ENCODE peak calls at places on chromosome 17, in nine cellular contexts. One of them, this sample, is unnamed.

GRCh38 chr17:8362651-8363332 is 13.7 kb downstream of the KRABD2 start:
- DNase-seq in activated CD4-positive, alpha-beta T cell treated with anti-CD3 and anti-CD28 coated beads, Interleukin-2, amount 50 U/mL, for 24 hours: no peak
- DNase-seq in HFFc6: peak
- DNase-seq in coronary artery: no peak
- DNase-seq in stimulated activated CD8-positive, alpha-beta memory T cell treated with anti-CD3 and anti-CD28 coated beads, Interleukin-12 subunit alpha, Interleukin-12 subunit beta, amount 100 ng/mL, for 4 hours: no peak
- DNase-seq in stimulated activated CD4-positive, alpha-beta T cell treated with anti-CD3 and anti-CD28 coated beads, Interleukin-2, amount 100 ng/mL, for 48 hours: no peak
- DNase-seq in activated naive CD8-positive, alpha-beta T cell treated with anti-CD3 and anti-CD28 coated beads for 36 hours: no peak
- DNase-seq in A549: no peak
- DNase-seq in NCI-H446 treated with DMSO at 0.1 percent for 48 hours: no peak
- DNase-seq in this sample: no peak

GRCh38 chr17:42526031-42526444 is 10.0 kb upstream of the NAGLU start:
- DNase-seq in activated CD4-positive, alpha-beta T cell treated with anti-CD3 and anti-CD28 coated beads, Interleukin-2, amount 50 U/mL, for 24 hours: no peak
- DNase-seq in HFFc6: peak
- DNase-seq in coronary artery: peak
- DNase-seq in stimulated activated CD8-positive, alpha-beta memory T cell treated with anti-CD3 and anti-CD28 coated beads, Interleukin-12 subunit alpha, Interleukin-12 subunit beta, amount 100 ng/mL, for 4 hours: no peak
- DNase-seq in stimulated activated CD4-positive, alpha-beta T cell treated with anti-CD3 and anti-CD28 coated beads, Interleukin-2, amount 100 ng/mL, for 48 hours: no peak
- DNase-seq in activated naive CD8-positive, alpha-beta T cell treated with anti-CD3 and anti-CD28 coated beads for 36 hours: no peak
- DNase-seq in A549: peak
- DNase-seq in NCI-H446 treated with DMSO at 0.1 percent for 48 hours: no peak
- DNase-seq in this sample: no peak

GRCh38 chr17:19728114-19728495 is 11.7 kb upstream of the SLC47A2 start:
- DNase-seq in activated CD4-positive, alpha-beta T cell treated with anti-CD3 and anti-CD28 coated beads, Interleukin-2, amount 50 U/mL, for 24 hours: no peak
- DNase-seq in HFFc6: peak
- DNase-seq in coronary artery: peak
- DNase-seq in stimulated activated CD8-positive, alpha-beta memory T cell treated with anti-CD3 and anti-CD28 coated beads, Interleukin-12 subunit alpha, Interleukin-12 subunit beta, amount 100 ng/mL, for 4 hours: no peak
- DNase-seq in stimulated activated CD4-positive, alpha-beta T cell treated with anti-CD3 and anti-CD28 coated beads, Interleukin-2, amount 100 ng/mL, for 48 hours: no peak
- DNase-seq in activated naive CD8-positive, alpha-beta T cell treated with anti-CD3 and anti-CD28 coated beads for 36 hours: no peak
- DNase-seq in A549: peak
- DNase-seq in NCI-H446 treated with DMSO at 0.1 percent for 48 hours: peak
- DNase-seq in this sample: no peak

GRCh38 chr17:15955793-15956541 is 11.0 kb downstream of the ADORA2B start:
- DNase-seq in activated CD4-positive, alpha-beta T cell treated with anti-CD3 and anti-CD28 coated beads, Interleukin-2, amount 50 U/mL, for 24 hours: no peak
- DNase-seq in HFFc6: no peak
- DNase-seq in coronary artery: no peak
- DNase-seq in stimulated activated CD8-positive, alpha-beta memory T cell treated with anti-CD3 and anti-CD28 coated beads, Interleukin-12 subunit alpha, Interleukin-12 subunit beta, amount 100 ng/mL, for 4 hours: no peak
- DNase-seq in stimulated activated CD4-positive, alpha-beta T cell treated with anti-CD3 and anti-CD28 coated beads, Interleukin-2, amount 100 ng/mL, for 48 hours: no peak
- DNase-seq in activated naive CD8-positive, alpha-beta T cell treated with anti-CD3 and anti-CD28 coated beads for 36 hours: no peak
- DNase-seq in A549: no peak
- DNase-seq in NCI-H446 treated with DMSO at 0.1 percent for 48 hours: no peak
- DNase-seq in this sample: no peak

GRCh38 chr17:74431568-74432483 is at the start of gene GPRC5C:
- DNase-seq in activated CD4-positive, alpha-beta T cell treated with anti-CD3 and anti-CD28 coated beads, Interleukin-2, amount 50 U/mL, for 24 hours: no peak
- DNase-seq in HFFc6: no peak
- DNase-seq in coronary artery: no peak
- DNase-seq in stimulated activated CD8-positive, alpha-beta memory T cell treated with anti-CD3 and anti-CD28 coated beads, Interleukin-12 subunit alpha, Interleukin-12 subunit beta, amount 100 ng/mL, for 4 hours: peak
- DNase-seq in stimulated activated CD4-positive, alpha-beta T cell treated with anti-CD3 and anti-CD28 coated beads, Interleukin-2, amount 100 ng/mL, for 48 hours: peak
- DNase-seq in activated naive CD8-positive, alpha-beta T cell treated with anti-CD3 and anti-CD28 coated beads for 36 hours: peak
- DNase-seq in A549: peak
- DNase-seq in NCI-H446 treated with DMSO at 0.1 percent for 48 hours: peak
- DNase-seq in this sample: peak

GRCh38 chr17:55320594-55321506 is 56.1 kb downstream of the HLF start:
- DNase-seq in activated CD4-positive, alpha-beta T cell treated with anti-CD3 and anti-CD28 coated beads, Interleukin-2, amount 50 U/mL, for 24 hours: no peak
- DNase-seq in HFFc6: no peak
- DNase-seq in coronary artery: no peak
- DNase-seq in stimulated activated CD8-positive, alpha-beta memory T cell treated with anti-CD3 and anti-CD28 coated beads, Interleukin-12 subunit alpha, Interleukin-12 subunit beta, amount 100 ng/mL, for 4 hours: no peak
- DNase-seq in stimulated activated CD4-positive, alpha-beta T cell treated with anti-CD3 and anti-CD28 coated beads, Interleukin-2, amount 100 ng/mL, for 48 hours: no peak
- DNase-seq in activated naive CD8-positive, alpha-beta T cell treated with anti-CD3 and anti-CD28 coated beads for 36 hours: no peak
- DNase-seq in A549: no peak
- DNase-seq in NCI-H446 treated with DMSO at 0.1 percent for 48 hours: peak
- DNase-seq in this sample: no peak

GRCh38 chr17:4162366-4162765 is 19.4 kb downstream of the CYB5D2 start:
- DNase-seq in activated CD4-positive, alpha-beta T cell treated with anti-CD3 and anti-CD28 coated beads, Interleukin-2, amount 50 U/mL, for 24 hours: no peak
- DNase-seq in HFFc6: no peak
- DNase-seq in coronary artery: no peak
- DNase-seq in stimulated activated CD8-positive, alpha-beta memory T cell treated with anti-CD3 and anti-CD28 coated beads, Interleukin-12 subunit alpha, Interleukin-12 subunit beta, amount 100 ng/mL, for 4 hours: no peak
- DNase-seq in stimulated activated CD4-positive, alpha-beta T cell treated with anti-CD3 and anti-CD28 coated beads, Interleukin-2, amount 100 ng/mL, for 48 hours: no peak
- DNase-seq in activated naive CD8-positive, alpha-beta T cell treated with anti-CD3 and anti-CD28 coated beads for 36 hours: no peak
- DNase-seq in A549: no peak
- DNase-seq in NCI-H446 treated with DMSO at 0.1 percent for 48 hours: no peak
- DNase-seq in this sample: no peak

GRCh38 chr17:10729334-10730193 is at the start of gene TMEM220:
- DNase-seq in activated CD4-positive, alpha-beta T cell treated with anti-CD3 and anti-CD28 coated beads, Interleukin-2, amount 50 U/mL, for 24 hours: peak
- DNase-seq in HFFc6: peak
- DNase-seq in coronary artery: peak
- DNase-seq in stimulated activated CD8-positive, alpha-beta memory T cell treated with anti-CD3 and anti-CD28 coated beads, Interleukin-12 subunit alpha, Interleukin-12 subunit beta, amount 100 ng/mL, for 4 hours: peak
- DNase-seq in stimulated activated CD4-positive, alpha-beta T cell treated with anti-CD3 and anti-CD28 coated beads, Interleukin-2, amount 100 ng/mL, for 48 hours: peak
- DNase-seq in activated naive CD8-positive, alpha-beta T cell treated with anti-CD3 and anti-CD28 coated beads for 36 hours: peak
- DNase-seq in A549: peak
- DNase-seq in NCI-H446 treated with DMSO at 0.1 percent for 48 hours: no peak
- DNase-seq in this sample: peak

GRCh38 chr17:50198026-50198669 is 3.3 kb downstream of the COL1A1 start:
- DNase-seq in activated CD4-positive, alpha-beta T cell treated with anti-CD3 and anti-CD28 coated beads, Interleukin-2, amount 50 U/mL, for 24 hours: peak
- DNase-seq in HFFc6: peak
- DNase-seq in coronary artery: no peak
- DNase-seq in stimulated activated CD8-positive, alpha-beta memory T cell treated with anti-CD3 and anti-CD28 coated beads, Interleukin-12 subunit alpha, Interleukin-12 subunit beta, amount 100 ng/mL, for 4 hours: no peak
- DNase-seq in stimulated activated CD4-positive, alpha-beta T cell treated with anti-CD3 and anti-CD28 coated beads, Interleukin-2, amount 100 ng/mL, for 48 hours: peak
- DNase-seq in activated naive CD8-positive, alpha-beta T cell treated with anti-CD3 and anti-CD28 coated beads for 36 hours: peak
- DNase-seq in A549: peak
- DNase-seq in NCI-H446 treated with DMSO at 0.1 percent for 48 hours: peak
- DNase-seq in this sample: peak

GRCh38 chr17:81137248-81137647 is 28.1 kb upstream of the PVALEF start:
- DNase-seq in activated CD4-positive, alpha-beta T cell treated with anti-CD3 and anti-CD28 coated beads, Interleukin-2, amount 50 U/mL, for 24 hours: no peak
- DNase-seq in HFFc6: no peak
- DNase-seq in coronary artery: no peak
- DNase-seq in stimulated activated CD8-positive, alpha-beta memory T cell treated with anti-CD3 and anti-CD28 coated beads, Interleukin-12 subunit alpha, Interleukin-12 subunit beta, amount 100 ng/mL, for 4 hours: no peak
- DNase-seq in stimulated activated CD4-positive, alpha-beta T cell treated with anti-CD3 and anti-CD28 coated beads, Interleukin-2, amount 100 ng/mL, for 48 hours: no peak
- DNase-seq in activated naive CD8-positive, alpha-beta T cell treated with anti-CD3 and anti-CD28 coated beads for 36 hours: no peak
- DNase-seq in A549: no peak
- DNase-seq in NCI-H446 treated with DMSO at 0.1 percent for 48 hours: no peak
- DNase-seq in this sample: no peak

GRCh38 chr17:80816241-80817103 is 175.2 kb upstream of the CHMP6 start:
- DNase-seq in activated CD4-positive, alpha-beta T cell treated with anti-CD3 and anti-CD28 coated beads, Interleukin-2, amount 50 U/mL, for 24 hours: no peak
- DNase-seq in HFFc6: no peak
- DNase-seq in coronary artery: no peak
- DNase-seq in stimulated activated CD8-positive, alpha-beta memory T cell treated with anti-CD3 and anti-CD28 coated beads, Interleukin-12 subunit alpha, Interleukin-12 subunit beta, amount 100 ng/mL, for 4 hours: no peak
- DNase-seq in stimulated activated CD4-positive, alpha-beta T cell treated with anti-CD3 and anti-CD28 coated beads, Interleukin-2, amount 100 ng/mL, for 48 hours: no peak
- DNase-seq in activated naive CD8-positive, alpha-beta T cell treated with anti-CD3 and anti-CD28 coated beads for 36 hours: no peak
- DNase-seq in A549: no peak
- DNase-seq in NCI-H446 treated with DMSO at 0.1 percent for 48 hours: no peak
- DNase-seq in this sample: no peak

GRCh38 chr17:40309031-40309937 is at the start of gene RARA:
- DNase-seq in activated CD4-positive, alpha-beta T cell treated with anti-CD3 and anti-CD28 coated beads, Interleukin-2, amount 50 U/mL, for 24 hours: no peak
- DNase-seq in HFFc6: no peak
- DNase-seq in coronary artery: peak
- DNase-seq in stimulated activated CD8-positive, alpha-beta memory T cell treated with anti-CD3 and anti-CD28 coated beads, Interleukin-12 subunit alpha, Interleukin-12 subunit beta, amount 100 ng/mL, for 4 hours: no peak
- DNase-seq in stimulated activated CD4-positive, alpha-beta T cell treated with anti-CD3 and anti-CD28 coated beads, Interleukin-2, amount 100 ng/mL, for 48 hours: no peak
- DNase-seq in activated naive CD8-positive, alpha-beta T cell treated with anti-CD3 and anti-CD28 coated beads for 36 hours: peak
- DNase-seq in A549: peak
- DNase-seq in NCI-H446 treated with DMSO at 0.1 percent for 48 hours: no peak
- DNase-seq in this sample: no peak

GRCh38 chr17:17561408-17562144 is 29.9 kb downstream of the PEMT start:
- DNase-seq in activated CD4-positive, alpha-beta T cell treated with anti-CD3 and anti-CD28 coated beads, Interleukin-2, amount 50 U/mL, for 24 hours: no peak
- DNase-seq in HFFc6: no peak
- DNase-seq in coronary artery: no peak
- DNase-seq in stimulated activated CD8-positive, alpha-beta memory T cell treated with anti-CD3 and anti-CD28 coated beads, Interleukin-12 subunit alpha, Interleukin-12 subunit beta, amount 100 ng/mL, for 4 hours: no peak
- DNase-seq in stimulated activated CD4-positive, alpha-beta T cell treated with anti-CD3 and anti-CD28 coated beads, Interleukin-2, amount 100 ng/mL, for 48 hours: no peak
- DNase-seq in activated naive CD8-positive, alpha-beta T cell treated with anti-CD3 and anti-CD28 coated beads for 36 hours: no peak
- DNase-seq in A549: no peak
- DNase-seq in NCI-H446 treated with DMSO at 0.1 percent for 48 hours: no peak
- DNase-seq in this sample: no peak

GRCh38 chr17:47276868-47277267 is 23.2 kb downstream of the ITGB3 start:
- DNase-seq in activated CD4-positive, alpha-beta T cell treated with anti-CD3 and anti-CD28 coated beads, Interleukin-2, amount 50 U/mL, for 24 hours: no peak
- DNase-seq in HFFc6: peak
- DNase-seq in coronary artery: peak
- DNase-seq in stimulated activated CD8-positive, alpha-beta memory T cell treated with anti-CD3 and anti-CD28 coated beads, Interleukin-12 subunit alpha, Interleukin-12 subunit beta, amount 100 ng/mL, for 4 hours: no peak
- DNase-seq in stimulated activated CD4-positive, alpha-beta T cell treated with anti-CD3 and anti-CD28 coated beads, Interleukin-2, amount 100 ng/mL, for 48 hours: no peak
- DNase-seq in activated naive CD8-positive, alpha-beta T cell treated with anti-CD3 and anti-CD28 coated beads for 36 hours: no peak
- DNase-seq in A549: peak
- DNase-seq in NCI-H446 treated with DMSO at 0.1 percent for 48 hours: peak
- DNase-seq in this sample: no peak

GRCh38 chr17:61402978-61403845 is 3.6 kb downstream of the TBX2 start:
- DNase-seq in activated CD4-positive, alpha-beta T cell treated with anti-CD3 and anti-CD28 coated beads, Interleukin-2, amount 50 U/mL, for 24 hours: no peak
- DNase-seq in HFFc6: peak
- DNase-seq in coronary artery: no peak
- DNase-seq in stimulated activated CD8-positive, alpha-beta memory T cell treated with anti-CD3 and anti-CD28 coated beads, Interleukin-12 subunit alpha, Interleukin-12 subunit beta, amount 100 ng/mL, for 4 hours: no peak
- DNase-seq in stimulated activated CD4-positive, alpha-beta T cell treated with anti-CD3 and anti-CD28 coated beads, Interleukin-2, amount 100 ng/mL, for 48 hours: no peak
- DNase-seq in activated naive CD8-positive, alpha-beta T cell treated with anti-CD3 and anti-CD28 coated beads for 36 hours: no peak
- DNase-seq in A549: no peak
- DNase-seq in NCI-H446 treated with DMSO at 0.1 percent for 48 hours: no peak
- DNase-seq in this sample: no peak

GRCh38 chr17:11813278-11813677 is 184.0 kb downstream of the ZNF18 start:
- DNase-seq in activated CD4-positive, alpha-beta T cell treated with anti-CD3 and anti-CD28 coated beads, Interleukin-2, amount 50 U/mL, for 24 hours: no peak
- DNase-seq in HFFc6: no peak
- DNase-seq in coronary artery: no peak
- DNase-seq in stimulated activated CD8-positive, alpha-beta memory T cell treated with anti-CD3 and anti-CD28 coated beads, Interleukin-12 subunit alpha, Interleukin-12 subunit beta, amount 100 ng/mL, for 4 hours: no peak
- DNase-seq in stimulated activated CD4-positive, alpha-beta T cell treated with anti-CD3 and anti-CD28 coated beads, Interleukin-2, amount 100 ng/mL, for 48 hours: no peak
- DNase-seq in activated naive CD8-positive, alpha-beta T cell treated with anti-CD3 and anti-CD28 coated beads for 36 hours: no peak
- DNase-seq in A549: no peak
- DNase-seq in NCI-H446 treated with DMSO at 0.1 percent for 48 hours: no peak
- DNase-seq in this sample: no peak

GRCh38 chr17:16406742-16407674 is 8.4 kb upstream of the TRPV2 start:
- DNase-seq in activated CD4-positive, alpha-beta T cell treated with anti-CD3 and anti-CD28 coated beads, Interleukin-2, amount 50 U/mL, for 24 hours: no peak
- DNase-seq in HFFc6: no peak
- DNase-seq in coronary artery: no peak
- DNase-seq in stimulated activated CD8-positive, alpha-beta memory T cell treated with anti-CD3 and anti-CD28 coated beads, Interleukin-12 subunit alpha, Interleukin-12 subunit beta, amount 100 ng/mL, for 4 hours: no peak
- DNase-seq in stimulated activated CD4-positive, alpha-beta T cell treated with anti-CD3 and anti-CD28 coated beads, Interleukin-2, amount 100 ng/mL, for 48 hours: no peak
- DNase-seq in activated naive CD8-positive, alpha-beta T cell treated with anti-CD3 and anti-CD28 coated beads for 36 hours: no peak
- DNase-seq in A549: peak
- DNase-seq in NCI-H446 treated with DMSO at 0.1 percent for 48 hours: no peak
- DNase-seq in this sample: peak

GRCh38 chr17:72393553-72393952 is 272.7 kb downstream of the SOX9 start:
- DNase-seq in activated CD4-positive, alpha-beta T cell treated with anti-CD3 and anti-CD28 coated beads, Interleukin-2, amount 50 U/mL, for 24 hours: no peak
- DNase-seq in HFFc6: peak
- DNase-seq in coronary artery: no peak
- DNase-seq in stimulated activated CD8-positive, alpha-beta memory T cell treated with anti-CD3 and anti-CD28 coated beads, Interleukin-12 subunit alpha, Interleukin-12 subunit beta, amount 100 ng/mL, for 4 hours: no peak
- DNase-seq in stimulated activated CD4-positive, alpha-beta T cell treated with anti-CD3 and anti-CD28 coated beads, Interleukin-2, amount 100 ng/mL, for 48 hours: no peak
- DNase-seq in activated naive CD8-positive, alpha-beta T cell treated with anti-CD3 and anti-CD28 coated beads for 36 hours: no peak
- DNase-seq in A549: peak
- DNase-seq in NCI-H446 treated with DMSO at 0.1 percent for 48 hours: no peak
- DNase-seq in this sample: no peak

GRCh38 chr17:3754458-3755334 is 31.0 kb downstream of the HASPIN start:
- DNase-seq in activated CD4-positive, alpha-beta T cell treated with anti-CD3 and anti-CD28 coated beads, Interleukin-2, amount 50 U/mL, for 24 hours: peak
- DNase-seq in HFFc6: no peak
- DNase-seq in coronary artery: no peak
- DNase-seq in stimulated activated CD8-positive, alpha-beta memory T cell treated with anti-CD3 and anti-CD28 coated beads, Interleukin-12 subunit alpha, Interleukin-12 subunit beta, amount 100 ng/mL, for 4 hours: peak
- DNase-seq in stimulated activated CD4-positive, alpha-beta T cell treated with anti-CD3 and anti-CD28 coated beads, Interleukin-2, amount 100 ng/mL, for 48 hours: peak
- DNase-seq in activated naive CD8-positive, alpha-beta T cell treated with anti-CD3 and anti-CD28 coated beads for 36 hours: peak
- DNase-seq in A549: peak
- DNase-seq in NCI-H446 treated with DMSO at 0.1 percent for 48 hours: no peak
- DNase-seq in this sample: peak

This sample was measured in GM19239.